ENCODE peak calls at places on chromosomes 7 and 10, in eight cellular contexts. R, K, X, F, Y, P, M and T are unnamed samples. For H3K27me3, the result is how much of the 10 kb centered on the place peaks cover.

GRCh38 chr10:60414877-60415585 is 25.4 kb upstream of the ANK3 start:
- DNase-seq in K (no peak), R (no peak), F (no peak), Y (no peak), P (peak), X (peak), M (no peak), T (no peak)

GRCh38 chr7:130758429-130759056 is 24.5 kb upstream of the KLF14 start:
- DNase-seq in Y (no peak), P (peak), R (no peak), K (peak), M (no peak), X (peak), F (peak), T (no peak)

GRCh38 chr10:10315989-10316388 is 701.7 kb upstream of the CELF2 start:
- DNase-seq in Y (no peak), F (no peak), X (no peak), P (no peak), K (no peak), M (no peak), R (no peak), T (no peak)

GRCh38 chr7:142615508-142615907 is 133.8 kb upstream of the PRSS1 start:
- DNase-seq in X (no peak), R (no peak), K (no peak), M (no peak), P (no peak), F (no peak), Y (no peak), T (no peak)

GRCh38 chr10:348456-348855 is 213.2 kb downstream of the ZMYND11 start:
- DNase-seq in Y (no peak), P (no peak), X (no peak), F (no peak), K (no peak), R (no peak), M (no peak), T (no peak)

GRCh38 chr7:2138146-2138765 is 94.5 kb downstream of the MAD1L1 start:
- DNase-seq in X (no peak), Y (no peak), F (no peak), K (no peak), P (no peak), M (no peak), R (no peak), T (no peak)

GRCh38 chr10:87850742-87851205 is 12.6 kb downstream of the KLLN start:
- DNase-seq in F (peak), M (no peak), Y (peak), R (peak), X (peak), P (no peak), K (peak), T (peak)

GRCh38 chr10:60645928-60646433 is 132.3 kb upstream of the CDK1 start:
- DNase-seq in Y (no peak), P (no peak), R (no peak), F (no peak), M (no peak), X (no peak), K (no peak), T (no peak)

GRCh38 chr10:31644931-31645633 is 283.5 kb downstream of the ARHGAP12 start:
- DNase-seq in M (no peak), X (no peak), F (no peak), Y (no peak), K (no peak), P (no peak), R (no peak), T (no peak)

GRCh38 chr10:22245567-22245966 is 27.8 kb upstream of the EBLN1 start:
- DNase-seq in X (peak), M (no peak), K (no peak), R (no peak), F (no peak), P (no peak), Y (no peak), T (no peak)

GRCh38 chr10:22243321-22243720 is 25.5 kb upstream of the EBLN1 start:
- DNase-seq in K (no peak), Y (no peak), F (no peak), M (no peak), R (no peak), P (no peak), X (no peak), T (no peak)

GRCh38 chr10:22244001-22244400 is 26.2 kb upstream of the EBLN1 start:
- DNase-seq in F (no peak), X (no peak), R (no peak), Y (no peak), K (no peak), M (no peak), P (no peak), T (no peak)

GRCh38 chr10:22246680-22247391 is 29.0 kb upstream of the EBLN1 start:
- DNase-seq in M (no peak), K (no peak), P (no peak), X (peak), F (no peak), Y (no peak), R (no peak), T (no peak)

DNA sequence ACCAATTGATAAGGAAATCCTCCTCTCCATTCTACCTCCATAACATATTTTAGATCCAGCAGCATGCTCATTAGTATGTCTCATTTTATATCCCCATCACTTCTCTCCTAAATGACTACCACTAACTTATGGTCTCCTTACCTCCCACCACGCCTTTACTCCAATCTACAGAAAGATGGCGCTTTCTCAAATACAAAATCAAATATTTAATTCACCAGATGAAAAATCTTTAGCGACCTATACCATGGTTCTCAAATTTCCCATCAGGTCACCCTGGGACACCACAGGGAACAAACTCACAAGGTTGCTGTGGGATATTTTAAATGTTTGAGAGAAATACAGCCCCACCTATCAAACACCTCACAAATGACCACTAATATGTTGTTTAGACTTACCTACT is 27.0 kb upstream of the EBLN1 start:
- DNase-seq in X (no peak), M (no peak), K (no peak), F (no peak), Y (no peak), P (no peak), R (no peak), T (no peak)
- H3K27ac ChIP-seq in X (no peak), M (no peak), K (no peak), F (no peak), Y (no peak), P (no peak), R (no peak), T (no peak)

DNA sequence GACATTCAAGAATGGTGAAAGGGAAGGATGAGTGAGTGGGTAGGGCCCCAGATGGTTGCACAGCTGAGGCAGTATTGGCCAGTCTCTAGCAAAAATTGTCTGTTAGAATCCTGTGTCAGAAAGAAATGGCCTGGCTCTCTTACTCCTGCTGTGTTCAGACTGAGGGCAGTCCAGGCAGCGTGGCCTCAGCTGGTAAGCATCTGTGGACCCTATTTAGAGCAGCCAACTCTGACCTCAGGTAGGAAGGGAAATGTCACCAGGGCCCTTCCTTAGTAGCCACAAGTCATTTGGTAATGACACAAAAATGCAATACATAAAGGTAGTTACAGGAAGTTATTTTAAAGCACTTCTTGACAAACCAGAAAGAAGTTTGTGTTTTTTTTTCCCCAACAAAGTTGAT is 1194.7 kb downstream of the CNTNAP2 start:
- DNase-seq in F (no peak), M (no peak), P (no peak), R (no peak), X (no peak), K (no peak), Y (no peak), T (no peak)
- H3K27me3 ChIP-seq in F (under half), M (under half), P (under half), R (under half), X (under half), K (under half), Y (under half), T (under half)

GRCh38 chr10:133351408-133352318 is 4.5 kb downstream of the PRAP1 start:
- DNase-seq in Y (peak), M (no peak), P (no peak), R (no peak), F (no peak), X (no peak), K (no peak), T (no peak)
- H3K27ac ChIP-seq in Y (no peak), M (no peak), P (no peak), R (no peak), F (no peak), X (no peak), K (no peak), T (no peak)

DNA sequence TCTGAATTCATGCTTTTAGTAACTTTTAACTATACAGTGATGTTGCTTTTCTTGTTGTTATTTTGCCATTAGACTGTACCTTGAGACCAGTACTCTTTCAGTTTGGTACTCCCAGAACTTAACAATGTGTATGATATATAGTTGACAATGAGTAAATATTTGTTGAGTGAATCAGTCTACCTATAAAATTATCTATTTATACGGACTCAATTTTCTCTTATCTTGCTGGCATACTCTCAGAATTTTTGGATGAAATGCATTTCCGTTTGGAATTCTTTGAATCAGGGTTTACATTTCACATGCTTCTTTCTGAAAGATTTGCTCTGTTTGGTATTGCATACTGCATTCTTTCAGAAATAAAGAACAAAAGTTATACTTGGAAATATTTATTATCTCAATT is 47.8 kb upstream of the LRRC17 start:
- DNase-seq in Y (no peak), P (no peak), K (no peak), R (no peak), F (no peak), M (no peak), X (no peak), T (no peak)
- H3K27me3 ChIP-seq in Y (under half), P (under half), K (under half), R (under half), F (under half), M (under half), X (under half), T (under half)

GRCh38 chr10:33165911-33166310 is 168.6 kb downstream of the NRP1 start:
- DNase-seq in M (no peak), F (no peak), R (no peak), P (no peak), X (no peak), K (no peak), Y (no peak), T (no peak)

GRCh38 chr10:33161550-33162247 is 172.8 kb downstream of the NRP1 start:
- DNase-seq in K (no peak), X (no peak), M (no peak), P (no peak), R (no peak), F (no peak), Y (no peak), T (no peak)

GRCh38 chr10:33162248-33162575 is 172.3 kb downstream of the NRP1 start:
- DNase-seq in K (no peak), R (no peak), X (no peak), M (no peak), P (no peak), Y (no peak), F (no peak), T (no peak)

GRCh38 chr10:33160151-33160550 is 174.3 kb downstream of the NRP1 start:
- DNase-seq in M (no peak), F (no peak), Y (no peak), X (peak), K (no peak), P (no peak), R (no peak), T (no peak)

DNA sequence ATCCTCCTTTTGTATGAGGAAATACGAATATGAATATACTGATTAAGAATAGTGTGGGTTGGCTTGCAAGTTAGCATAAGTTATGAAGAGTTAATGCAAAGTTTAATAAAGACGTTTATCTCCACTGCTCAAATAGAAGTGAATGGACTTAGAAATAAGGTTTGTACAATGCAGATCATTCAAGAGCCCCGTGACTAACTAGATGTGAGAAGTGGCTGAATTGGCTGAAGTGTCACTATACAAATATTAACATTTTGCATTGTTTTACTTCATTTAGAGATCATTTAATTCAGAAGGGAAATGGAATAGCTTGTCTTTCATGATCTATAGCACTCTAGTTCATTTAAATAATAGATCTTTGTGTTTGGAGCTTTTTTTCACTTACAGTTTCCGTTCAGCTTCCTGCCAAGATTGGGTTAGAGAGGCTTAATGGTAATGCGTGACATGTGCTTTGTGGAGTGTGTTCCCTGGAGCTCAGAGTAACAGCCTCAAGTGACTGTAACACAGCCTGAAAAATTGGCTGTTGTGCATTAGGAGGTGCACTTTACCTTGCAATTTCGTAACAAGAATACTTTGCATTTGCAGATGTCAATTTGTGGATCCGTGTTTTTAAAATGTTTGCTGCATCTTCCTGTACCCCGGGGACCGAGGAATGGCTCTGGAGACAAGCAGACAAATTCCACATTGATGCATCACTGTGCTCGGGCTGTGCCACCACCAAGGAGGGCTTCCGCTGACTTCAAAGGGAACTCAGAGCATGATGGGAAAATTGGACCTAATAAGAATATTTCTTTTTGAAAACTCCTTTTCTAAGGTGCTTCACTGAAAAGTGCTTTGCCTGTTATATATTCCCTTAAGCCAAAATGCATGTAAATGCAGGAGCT is 170.3 kb downstream of the NRP1 start:
- DNase-seq in Y (no peak), R (no peak), F (no peak), M (no peak), K (no peak), P (no peak), X (no peak), T (no peak)
- H3K27ac ChIP-seq in Y (no peak), R (no peak), F (no peak), M (no peak), K (no peak), P (no peak), X (no peak), T (no peak)